ENCODE peak calls at places on chromosome 20, in six cellular contexts. R, E, Y, V, X and A are unnamed samples.

GRCh38 chr20:17014217-17014616 is 212.6 kb upstream of the PCSK2 start:
- DNase-seq in R (no peak), E (no peak), Y (no peak), V (peak), X (no peak), A (no peak)

GRCh38 chr20:63752411-63753101 is 13.0 kb downstream of the SLC2A4RG start:
- DNase-seq in R (no peak), E (no peak), Y (no peak), V (no peak), X (no peak), A (no peak)

GRCh38 chr20:63354636-63355385 is 6.3 kb downstream of the CHRNA4 start:
- DNase-seq in R (no peak), E (no peak), Y (no peak), V (no peak), X (no peak), A (no peak)

GRCh38 chr20:36606171-36607116 is 865 bp downstream of the RAB5IF start:
- DNase-seq in R (no peak), E (no peak), Y (peak), V (no peak), X (no peak), A (no peak)

GRCh38 chr20:4902788-4903187 is 98.5 kb downstream of the SLC23A2 start:
- DNase-seq in R (no peak), E (no peak), Y (no peak), V (no peak), X (no peak), A (no peak)

GRCh38 chr20:50048420-50049166 is 64.4 kb downstream of the UBE2V1 start:
- DNase-seq in R (no peak), E (no peak), Y (no peak), V (no peak), X (no peak), A (no peak)

GRCh38 chr20:39246436-39246835 is 284.3 kb downstream of the DHX35 start:
- DNase-seq in R (no peak), E (no peak), Y (no peak), V (no peak), X (no peak), A (no peak)

GRCh38 chr20:51258582-51259175 is 235.8 kb upstream of the KCNG1 start:
- DNase-seq in R (no peak), E (no peak), Y (peak), V (no peak), X (no peak), A (no peak)

GRCh38 chr20:2042400-2042799 is 48.5 kb upstream of the PDYN start:
- DNase-seq in R (no peak), E (no peak), Y (no peak), V (no peak), X (no peak), A (no peak)

GRCh38 chr20:43448748-43449535 is 8.8 kb upstream of the SRSF6 start:
- DNase-seq in R (no peak), E (no peak), Y (peak), V (peak), X (peak), A (peak)

GRCh38 chr20:48879609-48880008 is 41.9 kb upstream of the ARFGEF2 start:
- DNase-seq in R (no peak), E (no peak), Y (no peak), V (no peak), X (no peak), A (no peak)

GRCh38 chr20:25623225-25623735 is 534 bp downstream of the NANP start:
- DNase-seq in R (peak), E (peak), Y (no peak), V (peak), X (peak), A (peak)

GRCh38 chr20:52959125-52959524 is 13.0 kb upstream of the TSHZ2 start:
- DNase-seq in R (no peak), E (no peak), Y (no peak), V (no peak), X (peak), A (no peak)

GRCh38 chr20:47389867-47390347 is 33.4 kb upstream of the ZMYND8 start:
- DNase-seq in R (no peak), E (peak), Y (peak), V (no peak), X (no peak), A (no peak)

GRCh38 chr20:45998761-45999160 is 9.9 kb upstream of the MMP9 start:
- DNase-seq in R (no peak), E (no peak), Y (no peak), V (no peak), X (no peak), A (no peak)

GRCh38 chr20:21702553-21703467 is 2.7 kb upstream of the PAX1 start:
- DNase-seq in R (peak), E (no peak), Y (no peak), V (peak), X (peak), A (no peak)

GRCh38 chr20:4794846-4795245 is 73.1 kb downstream of the PRND start:
- DNase-seq in R (no peak), E (no peak), Y (no peak), V (no peak), X (no peak), A (no peak)

GRCh38 chr20:44187054-44187762 is at the start of gene JPH2:
- DNase-seq in R (no peak), E (peak), Y (no peak), V (no peak), X (no peak), A (peak)

GRCh38 chr20:20551409-20551808 is 161.0 kb downstream of the RALGAPA2 start:
- DNase-seq in R (no peak), E (no peak), Y (no peak), V (peak), X (no peak), A (no peak)

GRCh38 chr20:63973636-63974401 is 4.1 kb upstream of the ZNF512B start:
- DNase-seq in R (peak), E (peak), Y (peak), V (peak), X (peak), A (no peak)

GRCh38 chr20:50594591-50595432 is 84.6 kb downstream of the PTPN1 start:
- DNase-seq in R (no peak), E (no peak), Y (no peak), V (no peak), X (no peak), A (no peak)

GRCh38 chr20:57476073-57476526 is 48.8 kb downstream of the CTCFL start:
- DNase-seq in R (no peak), E (no peak), Y (no peak), V (no peak), X (no peak), A (no peak)

GRCh38 chr20:37396520-37397075 is 50.7 kb downstream of the SRC start:
- DNase-seq in R (peak), E (no peak), Y (no peak), V (no peak), X (no peak), A (peak)

GRCh38 chr20:913306-913849 is 2.8 kb downstream of the ANGPT4 start:
- DNase-seq in R (no peak), E (no peak), Y (no peak), V (no peak), X (no peak), A (no peak)

GRCh38 chr20:32524871-32525501 is 60.1 kb downstream of the NOL4L start:
- DNase-seq in R (no peak), E (no peak), Y (no peak), V (peak), X (no peak), A (no peak)

GRCh38 chr20:2109425-2110210 is 8.0 kb downstream of the STK35 start:
- DNase-seq in R (no peak), E (no peak), Y (no peak), V (no peak), X (no peak), A (no peak)

GRCh38 chr20:25000268-25000801 is 7.8 kb upstream of the APMAP start:
- DNase-seq in R (no peak), E (peak), Y (peak), V (peak), X (no peak), A (no peak)

GRCh38 chr20:40493071-40493470 is 196.0 kb downstream of the MAFB start:
- DNase-seq in R (no peak), E (no peak), Y (no peak), V (peak), X (no peak), A (no peak)

GRCh38 chr20:1283522-1284210 is 17.6 kb downstream of the SNPH start:
- DNase-seq in R (no peak), E (no peak), Y (no peak), V (peak), X (no peak), A (no peak)

GRCh38 chr20:51750037-51750769 is 18.0 kb downstream of the ATP9A start:
- DNase-seq in R (no peak), E (peak), Y (peak), V (no peak), X (no peak), A (no peak)

GRCh38 chr20:53829706-53830521 is 236.3 kb upstream of the ZNF217 start:
- DNase-seq in R (no peak), E (no peak), Y (peak), V (no peak), X (no peak), A (no peak)

GRCh38 chr20:47080365-47080764 is 185.7 kb downstream of the EYA2 start:
- DNase-seq in R (no peak), E (no peak), Y (no peak), V (no peak), X (no peak), A (no peak)

GRCh38 chr20:42027746-42028268 is 409.6 kb upstream of the CHD6 start:
- DNase-seq in R (no peak), E (no peak), Y (no peak), V (peak), X (no peak), A (no peak)

GRCh38 chr20:20413801-20414200 is 45.9 kb downstream of the INSM1 start:
- DNase-seq in R (no peak), E (no peak), Y (no peak), V (no peak), X (no peak), A (no peak)